ENCODE peak calls at places on chromosomes 6 and 20, in five cellular contexts. A is heart left ventricle, Z is lower lobe of right lung, U is kidney epithelial cell, D is AG10803. P is an unnamed sample.
A peak's percentile ranks its signal among the peaks of the same experiment; 100 is the strongest.

GRCh38 chr6:113908801-113909200 is 51.7 kb downstream of the MARCKS start:
- DNase-seq in A (no peak), Z (no peak), U (no peak), D (peak; percentile 28), P (peak; percentile 40)

GRCh38 chr6:157104803-157105202 is 218.5 kb downstream of the TMEM242 start:
- DNase-seq in A (no peak), Z (no peak), U (no peak), D (no peak), P (no peak)

GRCh38 chr6:7568021-7568420 is 22.0 kb upstream of the SNRNP48 start:
- DNase-seq in A (no peak), Z (no peak), U (no peak), D (peak; percentile 98), P (peak; percentile 87)

GRCh38 chr6:127297502-127298070 is 30.9 kb downstream of the RNF146 start:
- DNase-seq in A (no peak), Z (no peak), U (no peak), D (no peak), P (no peak)

GRCh38 chr20:23244207-23244915 is 106.2 kb upstream of the NXT1 start:
- DNase-seq in A (no peak), Z (no peak), U (no peak), D (peak; percentile 61), P (peak; percentile 50)

GRCh38 chr6:151023346-151023745 is 157.8 kb downstream of the MTHFD1L start:
- DNase-seq in A (no peak), Z (no peak), U (no peak), D (no peak), P (no peak)

GRCh38 chr6:37283786-37284185 is 25.8 kb upstream of the TMEM217 start:
- DNase-seq in A (peak; percentile 79), Z (no peak), U (no peak), D (peak; percentile 84), P (peak; percentile 64)

GRCh38 chr20:13423472-13424173 is 202.5 kb downstream of the ISM1 start:
- DNase-seq in A (no peak), Z (no peak), U (no peak), D (no peak), P (no peak)

GRCh38 chr20:400451-401275 is 7.4 kb upstream of the RBCK1 start:
- DNase-seq in A (no peak), Z (no peak), U (no peak), D (no peak), P (no peak)

GRCh38 chr20:44620030-44620429 is 31.5 kb downstream of the ADA start:
- DNase-seq in A (no peak), Z (no peak), U (no peak), D (no peak), P (no peak)

GRCh38 chr20:44616604-44616964 is 34.2 kb downstream of the PKIG start:
- DNase-seq in A (peak; percentile 81), Z (no peak), U (no peak), D (no peak), P (no peak)

GRCh38 chr20:44615876-44616603 is 33.7 kb downstream of the PKIG start:
- DNase-seq in A (peak; percentile 57), Z (no peak), U (no peak), D (no peak), P (no peak)

GRCh38 chr20:44619294-44619693 is 32.2 kb downstream of the ADA start:
- DNase-seq in A (no peak), Z (no peak), U (no peak), D (no peak), P (no peak)

DNA sequence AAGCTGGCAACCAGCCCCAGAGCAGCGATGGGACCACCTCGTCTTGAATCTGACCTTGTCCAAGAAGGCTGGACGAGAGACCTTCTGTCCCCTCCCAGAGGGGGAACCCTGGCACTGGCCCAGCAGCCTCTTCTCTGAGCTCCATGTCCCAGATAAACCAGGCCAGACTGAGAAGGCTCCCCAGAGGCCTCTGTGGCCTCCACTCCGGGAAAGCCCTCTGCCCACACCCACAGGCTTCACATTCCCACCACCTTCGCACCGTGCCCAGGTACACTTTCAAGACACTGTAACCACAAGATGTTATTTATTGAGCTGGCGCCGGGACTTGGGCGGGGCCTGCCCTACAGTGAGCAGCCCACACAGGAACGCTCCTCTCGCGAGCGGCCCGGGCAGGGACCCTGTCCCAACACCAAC is 33.2 kb downstream of the ADA start:
- DNase-seq in A (peak; percentile 67), Z (no peak), U (no peak), D (no peak), P (no peak)
- TF ChIP-seq CTCF in A (no peak), Z (no peak), U (no peak), D (no peak), P (no peak)

DNA sequence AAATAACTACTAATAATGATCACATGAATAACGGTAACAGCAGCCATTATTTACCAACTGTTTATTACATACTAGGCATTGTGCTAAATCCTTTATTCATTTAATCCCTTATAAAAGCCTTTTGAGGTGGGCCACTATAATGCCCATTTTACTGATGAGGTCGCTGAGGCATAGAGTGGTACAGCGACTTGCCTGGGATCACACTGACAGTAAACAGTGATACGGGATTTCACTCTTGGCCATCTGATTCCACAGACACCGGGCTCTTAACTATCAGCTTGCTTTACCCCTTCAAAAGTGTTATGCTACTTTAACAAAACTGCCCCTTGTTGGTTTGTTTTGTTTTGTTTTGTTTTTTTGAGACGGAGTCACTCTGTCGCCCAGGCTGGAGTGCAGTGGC is 2.2 kb upstream of the RAB22A start:
- DNase-seq in A (no peak), Z (no peak), U (no peak), D (no peak), P (no peak)
- H3K4me3 ChIP-seq in A (no peak overlapping the region), Z (peak overlapping the region; percentile 4), U (no peak overlapping the region), D (no peak overlapping the region), P (no peak overlapping the region)

GRCh38 chr20:62578294-62578897 is 63.9 kb upstream of the SLCO4A1 start:
- DNase-seq in A (peak; percentile 29), Z (no peak), U (no peak), D (no peak), P (no peak)
- TF ChIP-seq CTCF in A (no peak), Z (no peak), U (no peak), D (no peak), P (no peak)

GRCh38 chr6:30912746-30913520 is 1.1 kb upstream of the VARS2 start:
- DNase-seq in A (no peak), Z (peak; percentile 26), U (no peak), D (no peak), P (no peak)
- H3K4me3 ChIP-seq in A (no peak overlapping the region), Z (no peak overlapping the region), U (no peak overlapping the region), D (no peak overlapping the region), P (no peak overlapping the region)

GRCh38 chr20:10179574-10180298 is 38.9 kb upstream of the SNAP25 start:
- DNase-seq in A (no peak), Z (no peak), U (no peak), D (no peak), P (no peak)
- TF ChIP-seq CTCF in A (no peak), Z (no peak), U (peak; percentile 54), D (peak; percentile 44), P (peak; percentile 39)